ENCODE peak calls at places on chromosomes 7 and 10, in nine cellular contexts. E is cardiac fibroblast; N is thoracic aorta; H is fibroblast of the aortic adventitia; K is CD8-positive, alpha-beta T cell; A is pancreas; C is IMR-90; O is AG10803; I is lower lobe of right lung. U is an unnamed sample.

GRCh38 chr10:932589-932988 is 1.1 kb upstream of the LARP4B start:
- DNase-seq in C (no peak), H (no peak), A (no peak), K (peak; percentile 8), I (peak; percentile 49), O (no peak), N (no peak), E (no peak), U (no peak)

GRCh38 chr10:30435068-30435422 is 1.1 kb downstream of the MAP3K8 start:
- DNase-seq in K (no peak), O (peak; percentile 67), A (peak; percentile 50), C (peak; percentile 52), H (peak; percentile 69), E (peak; percentile 61), I (no peak), N (no peak), U (no peak)

GRCh38 chr10:63562857-63563256 is 41.7 kb downstream of the REEP3 start:
- DNase-seq in E (no peak), N (no peak), K (no peak), H (no peak), I (no peak), A (no peak), C (no peak), O (no peak), U (no peak)

GRCh38 chr7:139108256-139109187 is 998 bp downstream of the ZC3HAV1 start:
- DNase-seq in K (peak; percentile 29), N (no peak), O (peak; percentile 17), I (peak; percentile 53), C (peak; percentile 4), E (peak; percentile 30), H (peak; percentile 30), A (peak; percentile 56), U (no peak)

GRCh38 chr7:68963547-68963946 is 634.7 kb upstream of the AUTS2 start:
- DNase-seq in A (no peak), O (peak; percentile 95), I (no peak), E (peak; percentile 0), C (peak; percentile 10), H (peak; percentile 91), K (no peak), N (no peak), U (peak; percentile 80)

GRCh38 chr7:130329466-130329865 is 15.2 kb upstream of the CPA5 start:
- DNase-seq in C (no peak), K (no peak), A (no peak), H (no peak), E (no peak), O (no peak), I (no peak), N (no peak), U (no peak)

GRCh38 chr10:101182936-101183335 is 46.3 kb downstream of the LBX1 start:
- DNase-seq in I (no peak), A (no peak), N (no peak), C (no peak), E (no peak), H (no peak), O (no peak), K (no peak), U (no peak)

GRCh38 chr10:99341860-99342517 is 12.8 kb downstream of the CNNM1 start:
- DNase-seq in K (no peak), H (peak; percentile 38), O (peak; percentile 85), I (no peak), E (peak; percentile 19), C (peak; percentile 45), A (no peak), N (no peak), U (no peak)

GRCh38 chr10:79069325-79070090 is 742 bp downstream of the ZMIZ1 start:
- DNase-seq in A (peak; percentile 63), I (peak; percentile 82), N (no peak), O (peak; percentile 46), E (peak; percentile 54), H (peak; percentile 44), K (peak; percentile 40), C (no peak), U (no peak)

GRCh38 chr7:130996841-130997231 is 262.8 kb upstream of the KLF14 start:
- DNase-seq in C (peak; percentile 61), A (peak; percentile 85), I (peak; percentile 56), E (peak; percentile 48), N (no peak), O (no peak), K (no peak), H (peak; percentile 58), U (no peak)

GRCh38 chr10:76070861-76071260 is 639.4 kb downstream of the LRMDA start:
- DNase-seq in C (no peak), H (no peak), E (no peak), A (no peak), O (no peak), N (no peak), K (no peak), I (no peak), U (no peak)

GRCh38 chr7:108525327-108525984 is 479 bp downstream of the PNPLA8 start:
- DNase-seq in H (peak; percentile 83), O (peak; percentile 77), K (no peak), E (peak; percentile 88), I (no peak), A (no peak), C (peak; percentile 82), N (no peak), U (peak; percentile 39)

GRCh38 chr7:42180806-42181205 is 56.2 kb downstream of the GLI3 start:
- DNase-seq in O (peak; percentile 66), A (no peak), I (no peak), E (no peak), C (peak; percentile 50), N (no peak), K (no peak), H (no peak), U (no peak)

GRCh38 chr10:111297351-111297848 is 220.6 kb downstream of the ADRA2A start:
- DNase-seq in O (peak; percentile 81), H (no peak), N (no peak), E (peak; percentile 42), A (no peak), C (no peak), K (no peak), I (no peak), U (no peak)

GRCh38 chr10:14478639-14479038 is 147.9 kb upstream of the FRMD4A start:
- DNase-seq in O (peak; percentile 84), C (peak; percentile 84), I (no peak), K (no peak), H (peak; percentile 78), A (peak; percentile 69), E (peak; percentile 86), N (no peak), U (no peak)

GRCh38 chr10:20674870-20675385 is 222.2 kb downstream of the NEBL start:
- DNase-seq in E (no peak), A (no peak), H (no peak), I (no peak), K (no peak), C (no peak), N (no peak), O (no peak), U (no peak)

GRCh38 chr10:20672724-20673123 is 224.4 kb downstream of the NEBL start:
- DNase-seq in E (no peak), I (no peak), H (no peak), K (no peak), O (no peak), A (no peak), C (no peak), N (no peak), U (no peak)

GRCh38 chr10:20673175-20673574 is 223.9 kb downstream of the NEBL start:
- DNase-seq in E (no peak), C (no peak), A (no peak), I (no peak), K (no peak), O (no peak), H (no peak), N (no peak), U (no peak)

GRCh38 chr10:20670569-20670968 is 226.5 kb downstream of the NEBL start:
- DNase-seq in N (no peak), H (no peak), E (no peak), O (no peak), A (no peak), C (no peak), I (no peak), K (no peak), U (no peak)

GRCh38 chr10:20668985-20669384 is 228.1 kb downstream of the NEBL start:
- DNase-seq in N (no peak), I (no peak), K (no peak), E (no peak), O (no peak), H (no peak), A (no peak), C (no peak), U (no peak)
- TF ChIP-seq CTCF in N (no peak), I (no peak), K (no peak), E (no peak), O (no peak), H (no peak), A (no peak), C (no peak), U (no peak)

GRCh38 chr7:22419488-22419887 is 62.5 kb upstream of the RAPGEF5 start:
- DNase-seq in A (no peak), E (no peak), N (no peak), C (no peak), O (no peak), K (no peak), H (no peak), I (no peak), U (no peak)
- H3K4me3 ChIP-seq in A (no peak overlapping the region), E (no peak overlapping the region), N (no peak overlapping the region), C (no peak overlapping the region), O (no peak overlapping the region), K (no peak overlapping the region), H (no peak overlapping the region), I (no peak overlapping the region), U (no peak overlapping the region)

GRCh38 chr7:116633131-116633988 is 38.6 kb upstream of the MET start:
- DNase-seq in I (no peak), K (no peak), N (no peak), H (peak; percentile 58), A (no peak), O (peak; percentile 60), E (peak; percentile 80), C (no peak), U (peak; percentile 4)
- TF ChIP-seq CTCF in I (no peak), K (no peak), N (no peak), H (no peak), A (no peak), O (peak; percentile 8), E (no peak), C (no peak), U (no peak)

GRCh38 chr10:133277993-133278576 is 1.4 kb upstream of the ADAM8 start:
- DNase-seq in A (peak; percentile 56), N (no peak), C (no peak), O (no peak), E (no peak), I (no peak), H (no peak), K (no peak), U (no peak)

GRCh38 chr10:133278577-133279265 is 2.1 kb upstream of the ADAM8 start:
- DNase-seq in E (peak; percentile 44), O (peak; percentile 47), H (no peak), I (peak; percentile 83), C (peak; percentile 49), K (peak; percentile 67), A (peak; percentile 85), N (no peak), U (no peak)

GRCh38 chr10:133276100-133276434 is 601 bp downstream of the ADAM8 start:
- DNase-seq in C (no peak), K (no peak), I (no peak), O (no peak), A (no peak), E (no peak), N (no peak), H (no peak), U (no peak)

GRCh38 chr10:133276435-133277201 is at the start of gene ADAM8:
- DNase-seq in K (peak; percentile 71), A (no peak), E (no peak), O (no peak), H (no peak), N (no peak), I (peak; percentile 77), C (no peak), U (no peak)

GRCh38 chr10:133277277-133277992 is 767 bp upstream of the ADAM8 start:
- DNase-seq in O (no peak), I (no peak), N (no peak), C (no peak), K (no peak), E (no peak), A (no peak), H (no peak), U (no peak)
- H3K4me3 ChIP-seq in O (no peak overlapping the region), I (peak overlapping the region; percentile 50), N (no peak overlapping the region), C (no peak overlapping the region), K (no peak overlapping the region), E (no peak overlapping the region), A (no peak overlapping the region), H (no peak overlapping the region), U (no peak overlapping the region)